ENCODE peak calls at places on chromosomes 7 and 10, in five cellular contexts. Q, U, A, D and H are unnamed samples.

GRCh38 chr10:119776536-119776935 is 50.7 kb downstream of the INPP5F start:
- DNase-seq in A (no peak), U (no peak), Q (no peak), D (no peak), H (no peak)

GRCh38 chr10:34730726-34731125 is 84.4 kb downstream of the PARD3 start:
- DNase-seq in A (no peak), U (no peak), Q (no peak), D (no peak), H (no peak)

GRCh38 chr10:11525503-11525902 is 85.9 kb downstream of the USP6NL start:
- DNase-seq in D (no peak), A (peak; percentile 85), U (peak; percentile 81), Q (peak; percentile 70), H (no peak)

GRCh38 chr7:30225863-30226361 is 58.5 kb upstream of the ZNRF2 start:
- DNase-seq in U (no peak), A (peak; percentile 87), Q (peak; percentile 48), D (peak; percentile 79), H (peak; percentile 65)

GRCh38 chr7:136116186-136116585 is 139.0 kb upstream of the MTPN start:
- DNase-seq in U (no peak), Q (no peak), D (no peak), A (no peak), H (no peak)

GRCh38 chr7:143323650-143324049 is 7.7 kb downstream of the CLCN1 start:
- DNase-seq in Q (no peak), A (no peak), U (no peak), D (no peak), H (no peak)

GRCh38 chr7:128084896-128085608 is 53.8 kb upstream of the LRRC4 start:
- DNase-seq in U (peak; percentile 92), A (no peak), D (no peak), Q (peak; percentile 63), H (no peak)

GRCh38 chr7:490461-491291 is 29.0 kb downstream of the PDGFA start:
- DNase-seq in A (peak; percentile 44), Q (peak; percentile 9), U (no peak), D (no peak), H (peak; percentile 52)

GRCh38 chr10:34223658-34224057 is 591.4 kb downstream of the PARD3 start:
- DNase-seq in D (no peak), A (no peak), U (no peak), Q (no peak), H (no peak)

GRCh38 chr7:82455295-82455694 is 11.7 kb upstream of the CACNA2D1 start:
- DNase-seq in D (no peak), Q (no peak), A (no peak), U (no peak), H (no peak)

GRCh38 chr10:102395677-102396197 is at the start of gene NFKB2:
- DNase-seq in U (peak; percentile 95), Q (no peak), D (no peak), A (no peak), H (no peak)

GRCh38 chr10:49651039-49651835 is 28.2 kb upstream of the C10orf53 start:
- DNase-seq in U (no peak), A (no peak), D (no peak), Q (no peak), H (no peak)

GRCh38 chr7:101315336-101315735 is 6.3 kb downstream of the IFT22 start:
- DNase-seq in D (peak; percentile 34), Q (no peak), A (no peak), U (peak; percentile 84), H (peak; percentile 61)

GRCh38 chr10:132555648-132556575 is 18.3 kb downstream of the INPP5A start:
- DNase-seq in A (no peak), D (no peak), Q (peak; percentile 18), U (no peak), H (no peak)

GRCh38 chr7:5143935-5144903 is 45.8 kb upstream of the WIPI2 start:
- DNase-seq in Q (no peak), D (no peak), A (no peak), U (peak; percentile 65), H (peak; percentile 83)

GRCh38 chr7:21844742-21845141 is 101.0 kb downstream of the CDCA7L start:
- DNase-seq in U (no peak), Q (no peak), A (no peak), D (no peak), H (no peak)

GRCh38 chr7:55314967-55315366 is 50.2 kb upstream of the LANCL2 start:
- DNase-seq in D (no peak), A (no peak), Q (no peak), U (peak; percentile 79), H (no peak)

GRCh38 chr10:121457729-121458128 is 140.5 kb downstream of the FGFR2 start:
- DNase-seq in Q (no peak), D (no peak), U (no peak), A (no peak), H (no peak)

GRCh38 chr7:42197391-42197790 is 39.6 kb downstream of the GLI3 start:
- DNase-seq in A (no peak), D (no peak), U (no peak), Q (no peak), H (no peak)

GRCh38 chr7:112869111-112869774 is 79.0 kb upstream of the TMEM168 start:
- DNase-seq in U (no peak), A (no peak), D (peak; percentile 38), Q (no peak), H (peak; percentile 41)
- TF ChIP-seq CTCF in U (peak; percentile 79), A (peak; percentile 62), D (peak; percentile 59), Q (peak; percentile 62), H (peak; percentile 80)

GRCh38 chr7:52369922-52370321 is 665.5 kb upstream of the POM121L12 start:
- DNase-seq in D (no peak), U (no peak), Q (no peak), A (no peak), H (no peak)

GRCh38 chr7:52362521-52362920 is 672.9 kb upstream of the POM121L12 start:
- DNase-seq in U (no peak), Q (no peak), A (no peak), D (no peak), H (no peak)

DNA sequence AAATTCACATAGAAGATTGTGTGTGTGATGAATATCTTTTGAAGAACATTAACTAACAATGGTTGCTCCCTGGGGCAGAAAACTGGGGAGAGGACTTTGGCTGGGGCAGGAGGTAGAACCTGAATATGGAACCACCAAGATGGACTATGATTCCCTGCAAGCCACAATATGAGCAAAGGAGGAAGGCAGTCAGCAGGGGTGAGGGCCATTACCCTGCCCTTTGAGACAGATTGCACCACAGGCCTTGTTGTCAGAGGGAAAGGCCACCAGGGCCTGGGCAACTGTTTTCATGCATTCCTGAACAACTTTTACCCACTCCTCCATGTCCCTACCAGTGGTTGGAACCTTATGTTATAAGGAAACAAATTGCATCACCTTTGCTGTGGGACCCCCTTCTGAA is 670.1 kb upstream of the POM121L12 start:
- DNase-seq in D (no peak), A (no peak), Q (no peak), U (no peak), H (no peak)
- TF ChIP-seq CTCF in D (no peak), A (no peak), Q (no peak), U (no peak), H (no peak)

GRCh38 chr10:28533571-28534304 is 820 bp downstream of the WAC start:
- DNase-seq in A (peak; percentile 84), U (peak; percentile 93), D (peak; percentile 70), Q (peak; percentile 77), H (peak; percentile 56)

GRCh38 chr10:28533315-28533564 is 322 bp downstream of the WAC start:
- DNase-seq in D (no peak), U (no peak), A (no peak), Q (no peak), H (no peak)

GRCh38 chr10:28532223-28532508 is 752 bp upstream of the WAC start:
- DNase-seq in U (no peak), A (no peak), D (no peak), Q (no peak), H (peak; percentile 66)

GRCh38 chr10:28530751-28531150 is 2.2 kb upstream of the WAC start:
- DNase-seq in U (peak; percentile 75), A (no peak), D (no peak), Q (no peak), H (no peak)

DNA sequence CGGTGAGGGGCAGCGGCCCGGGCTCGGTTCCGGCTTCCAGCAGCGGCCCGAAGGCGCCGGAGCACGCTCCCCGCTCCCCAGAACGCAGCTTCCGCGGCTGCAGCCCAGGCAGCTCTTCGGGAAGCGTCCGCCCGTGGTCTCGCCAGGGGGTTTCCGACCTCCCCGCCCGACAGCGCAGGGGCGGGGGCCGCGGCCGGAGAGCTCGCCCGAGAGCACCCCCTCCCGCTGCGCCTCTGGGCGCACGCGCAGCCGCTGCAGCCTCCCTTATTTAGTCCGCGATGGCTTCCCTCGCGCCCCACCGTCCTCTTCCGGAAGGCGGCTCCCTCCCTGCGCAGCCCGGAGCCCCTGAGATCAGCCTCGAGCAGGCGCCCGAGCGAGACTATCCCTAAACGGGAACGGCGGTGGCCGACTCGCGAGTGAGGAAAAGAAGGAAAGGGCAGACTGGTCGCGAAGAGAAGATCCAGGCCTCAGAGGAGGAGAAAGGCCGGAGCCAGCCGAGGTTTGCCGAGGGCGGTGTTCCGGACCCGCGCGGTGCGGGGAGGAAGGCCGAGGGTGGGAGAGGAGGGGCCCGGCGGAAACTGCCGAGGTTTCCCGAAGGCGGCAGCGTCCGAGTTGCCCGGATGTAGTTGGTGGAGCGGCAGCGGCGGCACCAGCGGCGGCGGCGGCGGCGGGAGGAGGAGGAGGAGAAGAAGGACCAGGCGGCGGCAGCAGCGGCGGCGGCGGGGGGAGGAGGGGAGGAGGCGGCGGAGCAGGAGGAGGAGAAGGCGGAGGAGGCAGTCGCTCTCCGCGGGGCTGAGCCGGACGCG is at the start of gene WAC:
- DNase-seq in D (peak; percentile 96), Q (peak; percentile 96), A (peak; percentile 98), U (peak; percentile 98), H (peak; percentile 94)
- TF ChIP-seq CTCF in D (no peak), Q (no peak), A (no peak), U (no peak), H (no peak)

GRCh38 chr10:94043431-94043990 is 49.8 kb downstream of the PLCE1 start:
- DNase-seq in Q (no peak), U (no peak), D (no peak), A (no peak), H (no peak)

GRCh38 chr10:94042814-94043175 is 49.1 kb downstream of the PLCE1 start:
- DNase-seq in U (no peak), A (no peak), Q (no peak), D (no peak), H (no peak)

GRCh38 chr10:94038024-94038423 is 44.3 kb downstream of the PLCE1 start:
- DNase-seq in U (no peak), A (no peak), Q (no peak), D (no peak), H (no peak)

GRCh38 chr10:94046152-94046551 is 52.4 kb downstream of the PLCE1 start:
- DNase-seq in A (no peak), U (no peak), D (no peak), Q (no peak), H (no peak)

DNA sequence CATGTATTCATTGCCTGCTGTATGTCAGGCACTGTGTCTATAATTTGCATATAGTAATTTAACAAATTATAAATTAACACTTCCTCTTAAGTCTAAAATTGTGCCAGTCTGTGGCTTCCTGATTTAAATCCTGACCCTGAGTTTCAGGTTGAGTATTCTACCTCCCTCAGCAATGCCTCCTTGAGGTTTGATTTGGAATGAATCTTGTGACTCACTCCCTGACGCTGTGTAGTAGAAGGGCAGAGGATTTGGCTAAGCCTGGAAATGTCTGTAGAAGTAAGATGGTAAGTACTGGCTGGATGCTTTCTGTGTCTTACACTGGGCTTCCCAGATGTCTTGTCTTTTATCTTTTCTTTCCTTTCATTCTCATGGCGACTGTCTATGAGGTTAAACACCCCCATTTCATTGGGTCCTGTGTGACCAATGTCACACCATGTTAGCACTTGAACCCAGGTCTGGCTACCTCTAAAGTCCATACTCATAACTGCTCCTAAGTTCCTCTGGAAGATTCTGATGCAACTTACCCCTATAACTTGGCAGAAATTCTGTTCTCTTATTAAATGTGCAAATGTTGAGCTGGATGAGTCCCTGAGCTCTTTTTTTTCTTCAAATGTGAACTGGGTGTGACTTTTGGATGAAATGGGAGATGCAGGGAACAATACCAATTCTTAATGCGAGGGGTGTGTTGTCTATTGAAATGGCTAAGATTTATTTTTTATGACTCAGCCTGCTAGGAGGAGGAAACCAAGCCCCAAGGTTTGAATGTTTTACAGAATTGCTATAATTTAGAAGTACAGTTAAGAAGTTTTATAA is 48.5 kb downstream of the PLCE1 start:
- DNase-seq in D (no peak), Q (no peak), A (no peak), U (peak; percentile 21), H (no peak)
- TF ChIP-seq CTCF in D (no peak), Q (no peak), A (peak; percentile 16), U (peak; percentile 44), H (no peak)